ENCODE peak calls at places on chromosome 10, in five cellular contexts. One of them, this sample, is unnamed.
A peak's percentile ranks its signal among the peaks of the same experiment; 100 is the strongest.

GRCh38 chr10:33137356-33138007 is 179.5 kb upstream of the ITGB1 start:
- DNase-seq in cardiac fibroblast: no peak
- DNase-seq in left lung: no peak
- DNase-seq in right cardiac atrium: no peak
- DNase-seq in skeletal muscle cell: no peak
- DNase-seq in this sample: no peak

GRCh38 chr10:11012880-11013279 is 4.8 kb upstream of the CELF2 start:
- DNase-seq in cardiac fibroblast: no peak
- DNase-seq in left lung: no peak
- DNase-seq in right cardiac atrium: no peak
- DNase-seq in skeletal muscle cell: peak; percentile 47
- DNase-seq in this sample: no peak

GRCh38 chr10:48456808-48457761 is 147.8 kb downstream of the ARHGAP22 start:
- DNase-seq in cardiac fibroblast: no peak
- DNase-seq in left lung: no peak
- DNase-seq in right cardiac atrium: no peak
- DNase-seq in skeletal muscle cell: no peak
- DNase-seq in this sample: peak; percentile 61

GRCh38 chr10:56231436-56231835 is 129.6 kb downstream of the ZWINT start:
- DNase-seq in cardiac fibroblast: no peak
- DNase-seq in left lung: no peak
- DNase-seq in right cardiac atrium: no peak
- DNase-seq in skeletal muscle cell: no peak
- DNase-seq in this sample: no peak

GRCh38 chr10:104334965-104335650 is 3.2 kb downstream of the ITPRIP start:
- DNase-seq in cardiac fibroblast: no peak
- DNase-seq in left lung: peak; percentile 29
- DNase-seq in right cardiac atrium: no peak
- DNase-seq in skeletal muscle cell: no peak
- DNase-seq in this sample: no peak

GRCh38 chr10:71611131-71611530 is 108.4 kb downstream of the C10orf105 start:
- DNase-seq in cardiac fibroblast: no peak
- DNase-seq in left lung: no peak
- DNase-seq in right cardiac atrium: no peak
- DNase-seq in skeletal muscle cell: no peak
- DNase-seq in this sample: no peak

GRCh38 chr10:69869291-69869841 is 67.7 kb downstream of the COL13A1 start:
- DNase-seq in cardiac fibroblast: peak; percentile 86
- DNase-seq in left lung: no peak
- DNase-seq in right cardiac atrium: no peak
- DNase-seq in skeletal muscle cell: no peak
- DNase-seq in this sample: no peak

GRCh38 chr10:27474741-27475140 is 29.4 kb upstream of the RAB18 start:
- DNase-seq in cardiac fibroblast: no peak
- DNase-seq in left lung: no peak
- DNase-seq in right cardiac atrium: no peak
- DNase-seq in skeletal muscle cell: no peak
- DNase-seq in this sample: no peak

GRCh38 chr10:125209591-125210373 is 49.4 kb upstream of the CTBP2 start:
- DNase-seq in cardiac fibroblast: peak; percentile 24
- DNase-seq in left lung: no peak
- DNase-seq in right cardiac atrium: no peak
- DNase-seq in skeletal muscle cell: no peak
- DNase-seq in this sample: no peak

GRCh38 chr10:96512997-96513685 is 585 bp downstream of the TLL2 start:
- DNase-seq in cardiac fibroblast: peak; percentile 25
- DNase-seq in left lung: no peak
- DNase-seq in right cardiac atrium: peak; percentile 66
- DNase-seq in skeletal muscle cell: no peak
- DNase-seq in this sample: no peak

GRCh38 chr10:25017661-25018060 is 1.2 kb downstream of the THNSL1 start:
- DNase-seq in cardiac fibroblast: no peak
- DNase-seq in left lung: no peak
- DNase-seq in right cardiac atrium: no peak
- DNase-seq in skeletal muscle cell: no peak
- DNase-seq in this sample: no peak

GRCh38 chr10:124002391-124003069 is 90.9 kb downstream of the CHST15 start:
- DNase-seq in cardiac fibroblast: no peak
- DNase-seq in left lung: peak; percentile 14
- DNase-seq in right cardiac atrium: no peak
- DNase-seq in skeletal muscle cell: no peak
- DNase-seq in this sample: peak; percentile 15

GRCh38 chr10:113663142-113663541 is 699 bp downstream of the NRAP start:
- DNase-seq in cardiac fibroblast: no peak
- DNase-seq in left lung: no peak
- DNase-seq in right cardiac atrium: no peak
- DNase-seq in skeletal muscle cell: no peak
- DNase-seq in this sample: no peak

GRCh38 chr10:132187421-132188138 is 832 bp downstream of the DPYSL4 start:
- DNase-seq in cardiac fibroblast: no peak
- DNase-seq in left lung: no peak
- DNase-seq in right cardiac atrium: peak; percentile 56
- DNase-seq in skeletal muscle cell: no peak
- DNase-seq in this sample: no peak

GRCh38 chr10:119132521-119133345 is 28.8 kb downstream of the DENND10 start:
- DNase-seq in cardiac fibroblast: no peak
- DNase-seq in left lung: no peak
- DNase-seq in right cardiac atrium: no peak
- DNase-seq in skeletal muscle cell: no peak
- DNase-seq in this sample: no peak

GRCh38 chr10:70348228-70348850 is 34.1 kb downstream of the LRRC20 start:
- DNase-seq in cardiac fibroblast: peak; percentile 56
- DNase-seq in left lung: no peak
- DNase-seq in right cardiac atrium: peak; percentile 65
- DNase-seq in skeletal muscle cell: no peak
- DNase-seq in this sample: no peak

GRCh38 chr10:99329891-99330674 is 927 bp downstream of the CNNM1 start:
- DNase-seq in cardiac fibroblast: peak; percentile 14
- DNase-seq in left lung: no peak
- DNase-seq in right cardiac atrium: peak; percentile 56
- DNase-seq in skeletal muscle cell: no peak
- DNase-seq in this sample: no peak

GRCh38 chr10:43980313-43980712 is 331.6 kb upstream of the ZNF32 start:
- DNase-seq in cardiac fibroblast: no peak
- DNase-seq in left lung: no peak
- DNase-seq in right cardiac atrium: no peak
- DNase-seq in skeletal muscle cell: no peak
- DNase-seq in this sample: no peak

DNA sequence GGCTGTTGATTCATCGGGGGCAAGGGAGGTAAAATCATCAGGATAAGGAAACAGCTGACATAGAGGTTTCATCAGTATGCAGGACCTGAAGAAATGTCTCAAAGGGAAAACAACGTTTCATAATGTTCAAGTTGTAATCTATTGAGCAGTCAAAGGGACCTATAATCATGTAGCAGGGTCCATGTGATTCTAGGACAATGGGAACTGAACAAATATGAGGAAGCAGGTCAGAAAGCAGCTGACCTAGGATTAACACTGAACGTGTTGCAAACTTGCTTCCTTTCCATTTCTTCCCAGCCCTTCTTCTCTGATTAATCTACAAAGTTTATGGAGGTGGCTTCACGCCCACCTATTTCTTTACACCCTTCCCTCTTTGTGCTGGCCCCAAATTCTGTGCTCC is 256.9 kb upstream of the AKR1E2 start:
- DNase-seq in cardiac fibroblast: no peak
- DNase-seq in left lung: no peak
- DNase-seq in right cardiac atrium: no peak
- DNase-seq in skeletal muscle cell: no peak
- DNase-seq in this sample: no peak
- H3K4me3 ChIP-seq in cardiac fibroblast: no peak overlapping the region
- H3K4me3 ChIP-seq in left lung: no peak overlapping the region
- H3K4me3 ChIP-seq in right cardiac atrium: no peak overlapping the region
- H3K4me3 ChIP-seq in skeletal muscle cell: no peak overlapping the region
- H3K4me3 ChIP-seq in this sample: no peak overlapping the region

GRCh38 chr10:89262331-89263020 is 10.9 kb upstream of the LIPA start:
- DNase-seq in cardiac fibroblast: peak; percentile 45
- DNase-seq in left lung: no peak
- DNase-seq in right cardiac atrium: no peak
- DNase-seq in skeletal muscle cell: no peak
- DNase-seq in this sample: no peak
- H3K4me3 ChIP-seq in cardiac fibroblast: no peak overlapping the region
- H3K4me3 ChIP-seq in left lung: no peak overlapping the region
- H3K4me3 ChIP-seq in right cardiac atrium: no peak overlapping the region
- H3K4me3 ChIP-seq in skeletal muscle cell: no peak overlapping the region
- H3K4me3 ChIP-seq in this sample: no peak overlapping the region

GRCh38 chr10:97774811-97775294 is 3.1 kb upstream of the SFRP5 start:
- DNase-seq in cardiac fibroblast: no peak
- DNase-seq in left lung: no peak
- DNase-seq in right cardiac atrium: peak; percentile 36
- DNase-seq in skeletal muscle cell: no peak
- DNase-seq in this sample: no peak

GRCh38 chr10:97773096-97773495 is 1.3 kb upstream of the SFRP5 start:
- DNase-seq in cardiac fibroblast: no peak
- DNase-seq in left lung: no peak
- DNase-seq in right cardiac atrium: peak; percentile 16
- DNase-seq in skeletal muscle cell: no peak
- DNase-seq in this sample: no peak

GRCh38 chr10:97771055-97771811 is 566 bp downstream of the SFRP5 start:
- DNase-seq in cardiac fibroblast: peak; percentile 31
- DNase-seq in left lung: no peak
- DNase-seq in right cardiac atrium: peak; percentile 74
- DNase-seq in skeletal muscle cell: no peak
- DNase-seq in this sample: no peak

GRCh38 chr10:97770265-97770664 is 1.5 kb downstream of the SFRP5 start:
- DNase-seq in cardiac fibroblast: no peak
- DNase-seq in left lung: no peak
- DNase-seq in right cardiac atrium: peak; percentile 52
- DNase-seq in skeletal muscle cell: no peak
- DNase-seq in this sample: no peak

DNA sequence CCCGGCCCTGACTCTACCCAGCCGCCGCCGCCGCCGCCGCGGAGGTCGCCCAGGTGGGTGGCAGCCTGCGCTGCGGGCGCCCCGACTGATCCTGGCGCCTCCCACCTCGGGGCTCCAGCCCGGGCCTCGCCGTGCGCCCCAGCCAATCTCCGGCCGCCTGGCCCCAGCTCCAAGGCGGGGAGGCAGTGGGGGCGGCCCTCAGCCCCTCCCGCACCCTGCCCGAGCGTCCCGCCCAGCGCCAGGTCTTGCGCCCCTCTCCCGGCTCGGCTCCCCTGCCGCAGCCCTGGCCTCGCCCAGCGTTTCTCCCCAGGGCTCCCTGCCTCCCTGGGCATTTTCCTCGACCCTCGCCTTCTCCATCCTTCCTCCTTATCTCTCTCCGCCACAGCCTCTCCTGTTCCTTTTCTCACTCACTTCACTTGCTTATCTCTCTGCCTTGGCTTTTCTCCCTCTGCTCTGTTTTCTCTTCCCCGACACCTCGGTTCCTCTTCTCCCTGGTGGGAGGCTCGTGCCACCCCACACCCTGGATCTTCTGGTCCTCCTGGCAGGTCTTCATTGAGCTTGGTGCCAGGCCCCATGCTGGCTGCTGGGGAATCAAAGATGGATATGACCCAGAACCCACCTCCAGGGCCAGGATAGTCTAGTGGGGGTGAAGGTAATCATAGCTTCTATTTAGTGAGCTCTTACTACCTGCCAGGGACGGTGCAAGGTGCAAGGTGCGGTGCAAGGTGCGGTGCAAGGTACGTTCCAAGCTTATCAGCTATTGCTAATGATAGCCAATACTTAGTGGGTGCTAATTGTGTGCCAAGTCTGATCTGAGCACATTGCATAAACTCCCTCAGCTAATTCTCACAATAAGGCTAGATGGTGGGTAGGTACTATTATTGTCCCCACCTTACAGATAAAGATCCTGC is at the start of gene SFRP5:
- DNase-seq in cardiac fibroblast: no peak
- DNase-seq in left lung: no peak
- DNase-seq in right cardiac atrium: peak; percentile 82
- DNase-seq in skeletal muscle cell: no peak
- DNase-seq in this sample: no peak
- H3K4me3 ChIP-seq in cardiac fibroblast: peak within 1 kb of the TSS; percentile 25
- H3K4me3 ChIP-seq in left lung: no peak within 1 kb of the TSS
- H3K4me3 ChIP-seq in right cardiac atrium: peak within 1 kb of the TSS; percentile 13
- H3K4me3 ChIP-seq in skeletal muscle cell: peak within 1 kb of the TSS; percentile 46
- H3K4me3 ChIP-seq in this sample: peak within 1 kb of the TSS; percentile 13

GRCh38 chr10:17214991-17215781 is 12.9 kb upstream of the VIM start:
- DNase-seq in cardiac fibroblast: peak; percentile 98
- DNase-seq in left lung: no peak
- DNase-seq in right cardiac atrium: no peak
- DNase-seq in skeletal muscle cell: peak; percentile 97
- DNase-seq in this sample: no peak

GRCh38 chr10:17216217-17216900 is 11.7 kb upstream of the VIM start:
- DNase-seq in cardiac fibroblast: peak; percentile 98
- DNase-seq in left lung: no peak
- DNase-seq in right cardiac atrium: no peak
- DNase-seq in skeletal muscle cell: peak; percentile 94
- DNase-seq in this sample: no peak

GRCh38 chr10:17214486-17214885 is 13.0 kb upstream of the TRDMT1 start:
- DNase-seq in cardiac fibroblast: peak; percentile 62
- DNase-seq in left lung: no peak
- DNase-seq in right cardiac atrium: no peak
- DNase-seq in skeletal muscle cell: no peak
- DNase-seq in this sample: no peak

GRCh38 chr10:17216901-17217395 is 11.1 kb upstream of the VIM start:
- DNase-seq in cardiac fibroblast: peak; percentile 55
- DNase-seq in left lung: no peak
- DNase-seq in right cardiac atrium: no peak
- DNase-seq in skeletal muscle cell: no peak
- DNase-seq in this sample: no peak

DNA sequence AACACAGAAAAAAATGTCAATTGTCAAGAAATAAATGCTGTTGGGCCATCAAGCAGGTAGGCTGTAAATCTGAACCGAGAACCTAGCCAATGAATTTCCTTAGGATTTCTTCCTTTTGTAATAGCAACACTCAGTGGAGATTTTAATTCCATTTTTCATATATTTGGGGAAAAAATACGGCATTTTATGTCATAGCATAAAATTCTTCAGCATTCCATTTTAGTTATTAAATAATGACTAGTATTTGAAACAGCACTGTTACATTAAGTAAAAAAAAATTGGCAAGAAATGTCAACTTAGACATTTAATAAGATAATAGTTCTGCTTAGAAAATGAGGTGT is 12.3 kb upstream of the VIM start:
- DNase-seq in cardiac fibroblast: no peak
- DNase-seq in left lung: no peak
- DNase-seq in right cardiac atrium: no peak
- DNase-seq in skeletal muscle cell: no peak
- DNase-seq in this sample: no peak
- H3K4me3 ChIP-seq in cardiac fibroblast: no peak overlapping the region
- H3K4me3 ChIP-seq in left lung: no peak overlapping the region
- H3K4me3 ChIP-seq in right cardiac atrium: no peak overlapping the region
- H3K4me3 ChIP-seq in skeletal muscle cell: peak overlapping the region; percentile 26
- H3K4me3 ChIP-seq in this sample: no peak overlapping the region

DNA sequence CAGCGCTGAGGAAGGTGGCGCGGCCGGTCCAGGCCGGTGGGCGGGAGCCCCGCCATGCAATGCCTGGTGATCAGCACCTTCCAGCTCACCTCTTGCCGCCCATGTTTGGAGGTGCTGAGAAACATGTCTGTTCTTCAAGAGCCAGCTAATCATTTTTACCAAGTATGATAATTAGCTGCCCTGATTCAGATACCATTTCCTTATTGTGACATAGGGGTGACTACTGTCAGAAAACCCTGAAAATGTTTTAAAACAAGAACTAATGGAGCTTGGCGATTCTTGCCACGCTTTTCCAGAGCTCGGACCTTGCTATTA is 33.5 kb upstream of the SFTPD start:
- DNase-seq in cardiac fibroblast: no peak
- DNase-seq in left lung: no peak
- DNase-seq in right cardiac atrium: no peak
- DNase-seq in skeletal muscle cell: no peak
- DNase-seq in this sample: no peak
- H3K4me3 ChIP-seq in cardiac fibroblast: peak overlapping the region; percentile 16
- H3K4me3 ChIP-seq in left lung: peak overlapping the region; percentile 48
- H3K4me3 ChIP-seq in right cardiac atrium: peak overlapping the region; percentile 57
- H3K4me3 ChIP-seq in skeletal muscle cell: peak overlapping the region; percentile 64
- H3K4me3 ChIP-seq in this sample: peak overlapping the region; percentile 42